ENCODE peak calls at places on chromosomes 6 and 20, in seven cellular contexts. One of them, this sample, is unnamed.

GRCh38 chr20:32743237-32744112 is at the start of gene COMMD7:
- DNase-seq in retina: peak
- DNase-seq in neural crest cell: peak
- DNase-seq in fibroblast of pulmonary artery: peak
- DNase-seq in GM03348: peak
- DNase-seq in NCI-H524: no peak
- DNase-seq in NCI-H345: peak
- DNase-seq in this sample: no peak

GRCh38 chr6:33696538-33697518 is 14.7 kb downstream of the UQCC2 start:
- DNase-seq in retina: no peak
- DNase-seq in neural crest cell: no peak
- DNase-seq in fibroblast of pulmonary artery: peak
- DNase-seq in GM03348: peak
- DNase-seq in NCI-H524: no peak
- DNase-seq in NCI-H345: peak
- DNase-seq in this sample: no peak

GRCh38 chr6:85047818-85048217 is 283.4 kb upstream of the TBX18 start:
- DNase-seq in retina: no peak
- DNase-seq in neural crest cell: no peak
- DNase-seq in fibroblast of pulmonary artery: peak
- DNase-seq in GM03348: no peak
- DNase-seq in NCI-H524: no peak
- DNase-seq in NCI-H345: no peak
- DNase-seq in this sample: no peak

GRCh38 chr6:131366223-131366622 is 206.8 kb upstream of the ARG1 start:
- DNase-seq in retina: no peak
- DNase-seq in neural crest cell: no peak
- DNase-seq in fibroblast of pulmonary artery: no peak
- DNase-seq in GM03348: no peak
- DNase-seq in NCI-H524: no peak
- DNase-seq in NCI-H345: peak
- DNase-seq in this sample: no peak

GRCh38 chr6:105787747-105788146 is 298.4 kb upstream of the PRDM1 start:
- DNase-seq in retina: no peak
- DNase-seq in neural crest cell: no peak
- DNase-seq in fibroblast of pulmonary artery: no peak
- DNase-seq in GM03348: no peak
- DNase-seq in NCI-H524: no peak
- DNase-seq in NCI-H345: no peak
- DNase-seq in this sample: no peak

GRCh38 chr6:15340775-15341174 is 94.9 kb downstream of the JARID2 start:
- DNase-seq in retina: no peak
- DNase-seq in neural crest cell: no peak
- DNase-seq in fibroblast of pulmonary artery: no peak
- DNase-seq in GM03348: no peak
- DNase-seq in NCI-H524: no peak
- DNase-seq in NCI-H345: no peak
- DNase-seq in this sample: no peak

GRCh38 chr20:15267935-15268334 is 930.5 kb upstream of the FLRT3 start:
- DNase-seq in retina: no peak
- DNase-seq in neural crest cell: no peak
- DNase-seq in fibroblast of pulmonary artery: no peak
- DNase-seq in GM03348: no peak
- DNase-seq in NCI-H524: no peak
- DNase-seq in NCI-H345: no peak
- DNase-seq in this sample: no peak

GRCh38 chr20:58976095-58976730 is 4.8 kb upstream of the NELFCD start:
- DNase-seq in retina: no peak
- DNase-seq in neural crest cell: no peak
- DNase-seq in fibroblast of pulmonary artery: no peak
- DNase-seq in GM03348: no peak
- DNase-seq in NCI-H524: no peak
- DNase-seq in NCI-H345: no peak
- DNase-seq in this sample: no peak

GRCh38 chr6:153003294-153003645 is 761 bp upstream of the MTRF1L start:
- DNase-seq in retina: no peak
- DNase-seq in neural crest cell: no peak
- DNase-seq in fibroblast of pulmonary artery: no peak
- DNase-seq in GM03348: peak
- DNase-seq in NCI-H524: no peak
- DNase-seq in NCI-H345: peak
- DNase-seq in this sample: no peak

GRCh38 chr20:11051146-11051545 is 377.3 kb upstream of the JAG1 start:
- DNase-seq in retina: no peak
- DNase-seq in neural crest cell: no peak
- DNase-seq in fibroblast of pulmonary artery: peak
- DNase-seq in GM03348: no peak
- DNase-seq in NCI-H524: no peak
- DNase-seq in NCI-H345: no peak
- DNase-seq in this sample: no peak

GRCh38 chr20:56324806-56325205 is 34.0 kb upstream of the FAM210B start:
- DNase-seq in retina: no peak
- DNase-seq in neural crest cell: no peak
- DNase-seq in fibroblast of pulmonary artery: no peak
- DNase-seq in GM03348: no peak
- DNase-seq in NCI-H524: no peak
- DNase-seq in NCI-H345: no peak
- DNase-seq in this sample: no peak

GRCh38 chr6:34359438-34360158 is 32.9 kb downstream of the NUDT3 start:
- DNase-seq in retina: no peak
- DNase-seq in neural crest cell: no peak
- DNase-seq in fibroblast of pulmonary artery: no peak
- DNase-seq in GM03348: no peak
- DNase-seq in NCI-H524: peak
- DNase-seq in NCI-H345: no peak
- DNase-seq in this sample: no peak

GRCh38 chr6:137709424-137710281 is 157.4 kb upstream of the TNFAIP3 start:
- DNase-seq in retina: no peak
- DNase-seq in neural crest cell: no peak
- DNase-seq in fibroblast of pulmonary artery: peak
- DNase-seq in GM03348: peak
- DNase-seq in NCI-H524: no peak
- DNase-seq in NCI-H345: no peak
- DNase-seq in this sample: no peak

GRCh38 chr6:124882580-124883393 is 79.5 kb upstream of the RNF217 start:
- DNase-seq in retina: no peak
- DNase-seq in neural crest cell: no peak
- DNase-seq in fibroblast of pulmonary artery: peak
- DNase-seq in GM03348: peak
- DNase-seq in NCI-H524: no peak
- DNase-seq in NCI-H345: no peak
- DNase-seq in this sample: no peak

GRCh38 chr6:151610336-151610735 is 116.5 kb downstream of the CCDC170 start:
- DNase-seq in retina: no peak
- DNase-seq in neural crest cell: no peak
- DNase-seq in fibroblast of pulmonary artery: no peak
- DNase-seq in GM03348: no peak
- DNase-seq in NCI-H524: no peak
- DNase-seq in NCI-H345: no peak
- DNase-seq in this sample: no peak

GRCh38 chr6:114879719-114880118 is 536.9 kb upstream of the HS3ST5 start:
- DNase-seq in retina: no peak
- DNase-seq in neural crest cell: no peak
- DNase-seq in fibroblast of pulmonary artery: no peak
- DNase-seq in GM03348: no peak
- DNase-seq in NCI-H524: no peak
- DNase-seq in NCI-H345: no peak
- DNase-seq in this sample: no peak

This sample was measured in mesenteric fat pad.